ENCODE peak calls at places on chromosomes 12 and 14, in four cellular contexts. One of them, this sample, is unnamed.

GRCh38 chr14:85909581-85909980 is 379.6 kb downstream of the FLRT2 start:
- DNase-seq in H1: no peak
- DNase-seq in K562: no peak
- DNase-seq in HCT116: no peak
- DNase-seq in this sample: no peak

GRCh38 chr12:43158126-43158525 is 393.9 kb downstream of the ADAMTS20 start:
- DNase-seq in H1: no peak
- DNase-seq in K562: no peak
- DNase-seq in HCT116: no peak
- DNase-seq in this sample: no peak

GRCh38 chr12:42564540-42564939 is 25.0 kb downstream of the PRICKLE1 start:
- DNase-seq in HCT116: no peak
- DNase-seq in K562: no peak
- DNase-seq in H1: no peak
- DNase-seq in this sample: no peak

GRCh38 chr12:25959069-25959961 is 833 bp downstream of the RASSF8 start:
- DNase-seq in HCT116: no peak
- DNase-seq in K562: no peak
- DNase-seq in H1: no peak
- DNase-seq in this sample: no peak

GRCh38 chr12:61991663-61992062 is 268.5 kb upstream of the USP15 start:
- DNase-seq in H1: no peak
- DNase-seq in K562: no peak
- DNase-seq in HCT116: no peak
- DNase-seq in this sample: no peak

GRCh38 chr12:20390846-20391245 is 22.5 kb downstream of the PDE3A start:
- DNase-seq in HCT116: no peak
- DNase-seq in H1: no peak
- DNase-seq in K562: no peak
- DNase-seq in this sample: no peak

GRCh38 chr14:103594265-103594664 is 31.5 kb downstream of the COA8 start:
- DNase-seq in K562: no peak
- DNase-seq in H1: no peak
- DNase-seq in HCT116: no peak
- DNase-seq in this sample: no peak

GRCh38 chr12:94832780-94833760 is 170.4 kb downstream of the NDUFA12 start:
- DNase-seq in K562: no peak
- DNase-seq in HCT116: no peak
- DNase-seq in H1: peak
- DNase-seq in this sample: no peak

GRCh38 chr12:63802012-63802608 is 22.4 kb downstream of the RXYLT1 start:
- DNase-seq in HCT116: no peak
- DNase-seq in K562: peak
- DNase-seq in H1: no peak
- DNase-seq in this sample: no peak

GRCh38 chr14:61330511-61330910 is 9.1 kb downstream of the PRKCH start:
- DNase-seq in K562: no peak
- DNase-seq in HCT116: no peak
- DNase-seq in H1: no peak
- DNase-seq in this sample: no peak

GRCh38 chr14:75292886-75293285 is 14.3 kb downstream of the FOS start:
- DNase-seq in HCT116: no peak
- DNase-seq in K562: no peak
- DNase-seq in H1: no peak
- DNase-seq in this sample: no peak

GRCh38 chr12:50088577-50089335 is 3.6 kb downstream of the SMARCD1 start:
- DNase-seq in K562: peak
- DNase-seq in HCT116: peak
- DNase-seq in H1: no peak
- DNase-seq in this sample: peak

GRCh38 chr14:37185670-37186069 is 12.1 kb upstream of the MIPOL1 start:
- DNase-seq in K562: no peak
- DNase-seq in H1: no peak
- DNase-seq in HCT116: no peak
- DNase-seq in this sample: no peak

GRCh38 chr12:77047341-77048202 is 17.8 kb downstream of the E2F7 start:
- DNase-seq in H1: no peak
- DNase-seq in K562: no peak
- DNase-seq in HCT116: no peak
- DNase-seq in this sample: no peak

GRCh38 chr14:103155013-103155412 is 31.8 kb downstream of the TNFAIP2 start:
- DNase-seq in HCT116: peak
- DNase-seq in K562: no peak
- DNase-seq in H1: no peak
- DNase-seq in this sample: no peak

GRCh38 chr12:19045421-19045820 is 84.1 kb upstream of the PLEKHA5 start:
- DNase-seq in K562: no peak
- DNase-seq in HCT116: no peak
- DNase-seq in H1: no peak
- DNase-seq in this sample: no peak

GRCh38 chr12:58765653-58766554 is 154.4 kb downstream of the LRIG3 start:
- DNase-seq in K562: no peak
- DNase-seq in H1: no peak
- DNase-seq in HCT116: no peak
- DNase-seq in this sample: no peak

GRCh38 chr12:97169922-97170321 is 262.9 kb downstream of the NEDD1 start:
- DNase-seq in H1: no peak
- DNase-seq in K562: no peak
- DNase-seq in HCT116: no peak
- DNase-seq in this sample: no peak

DNA sequence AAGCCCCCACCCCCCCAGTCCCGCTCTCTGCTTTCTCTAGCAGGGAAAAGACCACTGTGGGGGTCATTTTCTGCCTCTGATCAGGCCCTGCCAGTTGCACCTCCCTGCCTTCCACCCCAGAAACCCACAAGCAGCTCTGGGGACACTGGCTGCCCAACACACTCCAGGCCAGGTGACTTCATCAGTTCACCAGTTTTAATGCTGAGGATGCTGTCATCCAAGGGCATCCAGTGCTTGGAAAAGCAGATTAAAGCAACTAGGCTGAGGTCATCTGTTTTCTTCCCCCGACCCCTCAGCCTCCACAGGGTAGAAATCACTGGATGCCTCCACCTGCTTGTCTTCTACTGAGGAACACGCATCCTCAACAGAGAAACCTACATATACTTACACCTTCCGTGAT is 282.4 kb downstream of the DPF3 start:
- DNase-seq in K562: no peak
- DNase-seq in H1: no peak
- DNase-seq in HCT116: no peak
- DNase-seq in this sample: no peak
- TF ChIP-seq MAX in K562: no peak
- TF ChIP-seq MAX in H1: no peak
- TF ChIP-seq MAX in HCT116: no peak
- TF ChIP-seq MAX in this sample: no peak

DNA sequence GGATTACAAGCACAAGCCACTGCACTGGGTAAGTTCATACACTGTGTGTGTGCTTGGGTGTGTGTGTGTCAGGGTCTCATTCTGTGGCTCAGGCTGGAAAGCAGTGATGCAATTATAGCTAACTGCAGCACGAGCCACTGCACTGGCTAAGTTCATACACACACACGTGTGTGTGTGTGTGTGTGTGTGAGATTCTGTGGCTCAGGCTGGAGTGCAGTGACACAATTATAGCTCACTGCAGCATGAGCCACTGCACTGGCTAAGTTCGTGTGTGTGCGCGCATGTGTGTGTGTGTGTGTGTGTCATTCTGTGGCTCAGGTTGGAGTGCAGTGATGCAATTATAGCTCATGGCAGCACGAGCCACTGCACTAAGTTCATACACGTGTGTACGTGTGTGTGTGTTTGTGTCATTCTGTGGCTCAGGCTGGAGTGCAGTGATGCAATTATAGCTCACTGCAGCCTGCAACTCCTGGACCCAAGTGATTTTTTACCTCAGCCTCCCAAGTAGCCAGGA is 85.4 kb downstream of the HECTD1 start:
- DNase-seq in H1: no peak
- DNase-seq in HCT116: no peak
- DNase-seq in K562: no peak
- DNase-seq in this sample: no peak
- TF ChIP-seq EGR1 in H1: no peak
- TF ChIP-seq EGR1 in HCT116: no peak
- TF ChIP-seq EGR1 in K562: no peak
- TF ChIP-seq EGR1 in this sample: no peak

GRCh38 chr14:58749066-58749669 is 111.4 kb downstream of the DACT1 start:
- DNase-seq in H1: no peak
- DNase-seq in HCT116: peak
- DNase-seq in K562: peak
- DNase-seq in this sample: peak

GRCh38 chr14:58746261-58746660 is 108.5 kb downstream of the DACT1 start:
- DNase-seq in HCT116: peak
- DNase-seq in H1: no peak
- DNase-seq in K562: no peak
- DNase-seq in this sample: no peak

GRCh38 chr14:58746701-58747100 is 108.9 kb downstream of the DACT1 start:
- DNase-seq in HCT116: no peak
- DNase-seq in H1: no peak
- DNase-seq in K562: no peak
- DNase-seq in this sample: no peak

GRCh38 chr14:58744951-58745350 is 107.2 kb downstream of the DACT1 start:
- DNase-seq in K562: no peak
- DNase-seq in HCT116: no peak
- DNase-seq in H1: no peak
- DNase-seq in this sample: no peak

GRCh38 chr14:58747181-58747580 is 109.4 kb downstream of the DACT1 start:
- DNase-seq in K562: no peak
- DNase-seq in HCT116: no peak
- DNase-seq in H1: no peak
- DNase-seq in this sample: no peak
- TF ChIP-seq MAX in K562: no peak
- TF ChIP-seq MAX in HCT116: no peak
- TF ChIP-seq MAX in H1: no peak
- TF ChIP-seq MAX in this sample: no peak

DNA sequence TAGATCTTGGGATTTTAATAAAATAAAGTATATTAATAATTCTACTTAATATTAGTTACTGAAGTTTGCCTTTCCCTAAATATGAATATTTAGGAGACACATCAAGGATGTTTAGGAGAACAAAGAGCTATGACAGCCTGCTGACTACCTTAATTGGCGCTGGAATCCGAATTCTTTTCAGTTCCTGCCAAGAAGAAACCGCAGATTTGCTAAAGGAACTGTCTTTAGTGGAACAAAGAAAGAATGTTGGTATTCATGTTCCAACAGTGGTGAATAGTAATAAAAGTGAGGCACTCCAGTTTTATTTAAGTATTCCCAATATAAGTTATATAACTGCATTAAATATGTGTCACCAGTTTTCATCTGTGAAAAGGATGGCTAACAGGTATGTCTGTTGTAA is 54.5 kb downstream of the MIS18BP1 start:
- DNase-seq in HCT116: no peak
- DNase-seq in H1: no peak
- DNase-seq in K562: no peak
- DNase-seq in this sample: no peak
- TF ChIP-seq EGR1 in HCT116: no peak
- TF ChIP-seq EGR1 in H1: no peak
- TF ChIP-seq EGR1 in K562: no peak
- TF ChIP-seq EGR1 in this sample: no peak

GRCh38 chr12:131280426-131280825 is 326.7 kb downstream of the ADGRD1 start:
- DNase-seq in HCT116: no peak
- DNase-seq in K562: no peak
- DNase-seq in H1: no peak
- DNase-seq in this sample: no peak

GRCh38 chr12:131282292-131283080 is 328.8 kb downstream of the ADGRD1 start:
- DNase-seq in K562: no peak
- DNase-seq in HCT116: no peak
- DNase-seq in H1: no peak
- DNase-seq in this sample: no peak

GRCh38 chr12:131281016-131281415 is 327.3 kb downstream of the ADGRD1 start:
- DNase-seq in H1: no peak
- DNase-seq in K562: no peak
- DNase-seq in HCT116: no peak
- DNase-seq in this sample: no peak

GRCh38 chr12:131276501-131277185 is 322.9 kb downstream of the ADGRD1 start:
- DNase-seq in HCT116: no peak
- DNase-seq in K562: no peak
- DNase-seq in H1: no peak
- DNase-seq in this sample: no peak

GRCh38 chr12:131279281-131279921 is 325.7 kb downstream of the ADGRD1 start:
- DNase-seq in H1: no peak
- DNase-seq in K562: no peak
- DNase-seq in HCT116: no peak
- DNase-seq in this sample: no peak
- TF ChIP-seq MAX in H1: no peak
- TF ChIP-seq MAX in K562: no peak
- TF ChIP-seq MAX in HCT116: no peak
- TF ChIP-seq MAX in this sample: no peak

GRCh38 chr14:66401447-66402095 is 84.6 kb upstream of the CCDC196 start:
- DNase-seq in HCT116: no peak
- DNase-seq in K562: no peak
- DNase-seq in H1: no peak
- DNase-seq in this sample: no peak

GRCh38 chr14:66404051-66404450 is 82.1 kb upstream of the CCDC196 start:
- DNase-seq in K562: no peak
- DNase-seq in H1: no peak
- DNase-seq in HCT116: no peak
- DNase-seq in this sample: no peak

GRCh38 chr14:66403183-66403582 is 83.0 kb upstream of the CCDC196 start:
- DNase-seq in K562: no peak
- DNase-seq in HCT116: no peak
- DNase-seq in H1: no peak
- DNase-seq in this sample: no peak

DNA sequence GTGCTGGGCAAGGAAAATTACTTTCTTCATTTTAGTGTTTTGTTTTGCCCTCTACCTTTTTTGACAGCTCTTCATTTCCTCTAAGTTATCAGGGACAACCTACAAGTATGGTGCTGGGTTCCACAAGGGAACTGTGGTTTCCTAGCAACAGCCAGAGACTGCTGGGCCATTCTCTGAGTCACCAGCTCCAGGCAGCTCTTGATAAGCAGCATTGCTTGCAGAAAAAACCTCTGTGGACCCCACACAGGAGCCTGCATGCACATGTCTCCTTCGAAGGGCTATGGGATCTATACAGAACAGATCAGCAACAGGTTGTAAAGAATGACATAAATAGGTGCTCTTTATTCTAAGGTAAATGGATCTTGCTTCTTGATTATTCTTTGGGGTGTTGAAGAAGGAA is 81.0 kb upstream of the CCDC196 start:
- DNase-seq in H1: no peak
- DNase-seq in HCT116: no peak
- DNase-seq in K562: peak
- DNase-seq in this sample: no peak
- TF ChIP-seq EGR1 in H1: no peak
- TF ChIP-seq EGR1 in HCT116: no peak
- TF ChIP-seq EGR1 in K562: no peak
- TF ChIP-seq EGR1 in this sample: no peak

GRCh38 chr12:92446082-92446460 is 256.7 kb upstream of the PLEKHG7 start:
- DNase-seq in K562: no peak
- DNase-seq in HCT116: no peak
- DNase-seq in H1: no peak
- DNase-seq in this sample: no peak

GRCh38 chr12:92442782-92443181 is 260.0 kb upstream of the PLEKHG7 start:
- DNase-seq in K562: no peak
- DNase-seq in HCT116: no peak
- DNase-seq in H1: no peak
- DNase-seq in this sample: no peak

GRCh38 chr12:92445253-92446081 is 257.3 kb upstream of the PLEKHG7 start:
- DNase-seq in H1: no peak
- DNase-seq in K562: no peak
- DNase-seq in HCT116: no peak
- DNase-seq in this sample: peak

GRCh38 chr12:92440072-92440471 is 262.7 kb upstream of the PLEKHG7 start:
- DNase-seq in K562: no peak
- DNase-seq in HCT116: no peak
- DNase-seq in H1: no peak
- DNase-seq in this sample: no peak

GRCh38 chr12:92444763-92445162 is 258.0 kb upstream of the PLEKHG7 start:
- DNase-seq in K562: no peak
- DNase-seq in HCT116: no peak
- DNase-seq in H1: no peak
- DNase-seq in this sample: no peak
- TF ChIP-seq MAX in K562: no peak
- TF ChIP-seq MAX in HCT116: no peak
- TF ChIP-seq MAX in H1: no peak
- TF ChIP-seq MAX in this sample: no peak

This sample was measured in GM12878.